ENCODE peak calls at places on chromosome 20, in nine cellular contexts. D, W, R, S, J, X, M, O and C are unnamed samples.

GRCh38 chr20:46218656-46219055 is 89.6 kb downstream of the CDH22 start:
- DNase-seq in X (no peak), M (no peak), D (no peak), R (no peak), J (no peak), O (no peak), W (no peak), S (no peak), C (no peak)

GRCh38 chr20:36499723-36500501 is 41.4 kb upstream of the MYL9 start:
- DNase-seq in S (no peak), D (peak), X (no peak), W (no peak), O (no peak), M (no peak), J (no peak), R (no peak), C (peak)

GRCh38 chr20:5569021-5569420 is 181.2 kb upstream of the SHLD1 start:
- DNase-seq in S (no peak), D (peak), W (peak), R (no peak), M (no peak), O (no peak), J (peak), X (no peak), C (no peak)

GRCh38 chr20:5113615-5113986 is 6.2 kb downstream of the PCNA start:
- DNase-seq in D (no peak), R (no peak), X (no peak), M (no peak), W (no peak), O (no peak), J (no peak), S (no peak), C (no peak)

GRCh38 chr20:47847882-47848485 is 62.7 kb upstream of the SULF2 start:
- DNase-seq in S (no peak), J (no peak), D (peak), W (no peak), O (no peak), X (no peak), R (no peak), M (no peak), C (no peak)

GRCh38 chr20:62358728-62359490 is 8.2 kb downstream of the LAMA5 start:
- DNase-seq in X (peak), O (no peak), R (no peak), S (no peak), W (no peak), D (no peak), M (no peak), J (no peak), C (no peak)

GRCh38 chr20:47133809-47134456 is 222.6 kb downstream of the ZMYND8 start:
- DNase-seq in D (peak), W (no peak), R (no peak), X (no peak), M (no peak), S (peak), J (peak), O (no peak), C (no peak)

GRCh38 chr20:35506872-35507638 is 22.4 kb downstream of the C20orf173 start:
- DNase-seq in S (peak), J (no peak), W (no peak), D (peak), O (no peak), M (no peak), X (no peak), R (no peak), C (no peak)

GRCh38 chr20:48656661-48657211 is 171.1 kb downstream of the PREX1 start:
- DNase-seq in S (peak), R (no peak), D (peak), X (no peak), J (no peak), M (no peak), W (no peak), O (no peak), C (no peak)

GRCh38 chr20:64240243-64241015 is 15.1 kb upstream of the PCMTD2 start:
- DNase-seq in O (no peak), W (no peak), S (no peak), X (no peak), D (no peak), M (no peak), J (no peak), R (no peak), C (no peak)

GRCh38 chr20:43506238-43506637 is 1.3 kb upstream of the L3MBTL1 start:
- DNase-seq in J (no peak), O (no peak), M (no peak), S (no peak), R (no peak), W (no peak), D (no peak), X (no peak), C (no peak)

GRCh38 chr20:4193053-4193452 is 177.7 kb upstream of the RNF24 start:
- DNase-seq in W (no peak), D (peak), R (no peak), X (no peak), O (no peak), J (no peak), S (no peak), M (no peak), C (no peak)

GRCh38 chr20:63572788-63573738 is 976 bp downstream of the HELZ2 start:
- DNase-seq in D (peak), J (no peak), O (no peak), W (no peak), M (no peak), R (no peak), X (no peak), S (no peak), C (no peak)

GRCh38 chr20:50242548-50242862 is 51.9 kb downstream of the CEBPB start:
- DNase-seq in X (no peak), R (no peak), M (no peak), O (no peak), W (no peak), D (no peak), S (no peak), J (no peak), C (no peak)

GRCh38 chr20:10359621-10360040 is 74.4 kb downstream of the MKKS start:
- DNase-seq in R (no peak), J (no peak), S (no peak), D (peak), X (no peak), W (no peak), M (no peak), O (no peak), C (no peak)

GRCh38 chr20:57660510-57661199 is 40.4 kb upstream of the ZBP1 start:
- DNase-seq in W (no peak), X (no peak), R (peak), S (no peak), O (no peak), M (no peak), D (no peak), J (no peak), C (peak)

GRCh38 chr20:19661717-19662637 is 96.1 kb upstream of the RIN2 start:
- DNase-seq in R (peak), W (peak), J (peak), D (peak), O (no peak), X (peak), S (peak), M (peak), C (peak)

GRCh38 chr20:25483431-25484132 is 76.1 kb downstream of the GINS1 start:
- DNase-seq in M (no peak), O (no peak), S (no peak), J (no peak), X (no peak), R (no peak), W (no peak), D (no peak), C (no peak)

GRCh38 chr20:44465001-44465560 is 10.6 kb upstream of the TTPAL start:
- DNase-seq in W (no peak), S (no peak), O (no peak), M (no peak), D (no peak), R (no peak), J (no peak), X (no peak), C (no peak)

GRCh38 chr20:25345721-25346120 is 44.9 kb downstream of the ABHD12 start:
- DNase-seq in O (no peak), X (no peak), J (no peak), M (no peak), D (no peak), S (no peak), R (no peak), W (no peak), C (no peak)